ENCODE peak calls at places on chromosomes 6 and 20, in four cellular contexts. Q is cardiac muscle cell; L is lung; O is CD8-positive, alpha-beta T cell. H is an unnamed sample.

GRCh38 chr6:52117352-52117751 is 29.9 kb upstream of the PKHD1 start:
- DNase-seq in L (no peak), O (no peak), Q (no peak), H (no peak)

GRCh38 chr20:4101271-4101670 is 85.9 kb upstream of the RNF24 start:
- DNase-seq in O (no peak), L (no peak), Q (no peak), H (no peak)

GRCh38 chr6:112979830-112980229 is 632.7 kb downstream of the RFPL4B start:
- DNase-seq in Q (no peak), L (no peak), O (no peak), H (no peak)

GRCh38 chr6:122641818-122642217 is 31.6 kb downstream of the PKIB start:
- DNase-seq in O (no peak), Q (no peak), L (no peak), H (no peak)

GRCh38 chr6:4624726-4625125 is 151.5 kb upstream of the CDYL start:
- DNase-seq in Q (no peak), L (no peak), O (no peak), H (no peak)

GRCh38 chr20:4962257-4962855 is 39.0 kb downstream of the SLC23A2 start:
- DNase-seq in Q (no peak), L (no peak), O (peak; percentile 53), H (no peak)

GRCh38 chr6:147287869-147288271 is 83.7 kb downstream of the STXBP5 start:
- DNase-seq in O (no peak), L (no peak), Q (no peak), H (peak; percentile 48)

GRCh38 chr20:33474963-33475362 is 14.9 kb upstream of the CBFA2T2 start:
- DNase-seq in L (no peak), O (no peak), Q (no peak), H (no peak)

GRCh38 chr20:59828478-59829414 is 104.7 kb downstream of the SYCP2 start:
- DNase-seq in L (no peak), Q (no peak), O (no peak), H (no peak)

GRCh38 chr6:148888853-148889252 is 142.0 kb downstream of the UST start:
- DNase-seq in L (no peak), Q (no peak), O (no peak), H (no peak)

GRCh38 chr6:141932685-141933084 is 200.0 kb upstream of the GJE1 start:
- DNase-seq in O (no peak), L (no peak), Q (no peak), H (no peak)

GRCh38 chr6:30156262-30156599 is 4.8 kb downstream of the TRIM10 start:
- DNase-seq in O (no peak), L (no peak), Q (no peak), H (peak; percentile 18)

GRCh38 chr6:402901-403658 is 11.5 kb downstream of the IRF4 start:
- DNase-seq in L (no peak), Q (no peak), O (no peak), H (no peak)

GRCh38 chr6:167311286-167311685 is 13.6 kb upstream of the TTLL2 start:
- DNase-seq in L (no peak), Q (peak; percentile 15), O (no peak), H (no peak)

GRCh38 chr6:27866370-27867050 is 45.7 kb downstream of the OR2B2 start:
- DNase-seq in L (no peak), O (peak; percentile 67), Q (peak; percentile 61), H (peak; percentile 73)

GRCh38 chr6:100304575-100304974 is 160.1 kb downstream of the SIM1 start:
- DNase-seq in O (no peak), Q (no peak), L (no peak), H (no peak)

GRCh38 chr6:99344289-99344688 is 5.2 kb downstream of the FAXC start:
- DNase-seq in L (no peak), O (no peak), Q (no peak), H (peak; percentile 81)

GRCh38 chr6:14876778-14877613 is 368.9 kb upstream of the JARID2 start:
- DNase-seq in Q (no peak), L (no peak), O (no peak), H (peak; percentile 69)

GRCh38 chr6:12060780-12061619 is 48.9 kb downstream of the HIVEP1 start:
- DNase-seq in Q (no peak), O (peak; percentile 70), L (peak; percentile 58), H (no peak)

GRCh38 chr20:54995021-54995420 is 519.6 kb downstream of the DOK5 start:
- DNase-seq in Q (no peak), O (no peak), L (no peak), H (no peak)

GRCh38 chr6:158798311-158798710 is 20.9 kb downstream of the EZR start:
- DNase-seq in O (no peak), Q (no peak), L (no peak), H (no peak)

GRCh38 chr20:18750735-18751134 is 62.8 kb upstream of the SCP2D1 start:
- DNase-seq in Q (no peak), L (no peak), O (no peak), H (no peak)

GRCh38 chr6:129475477-129476247 is 234.3 kb downstream of the ARHGAP18 start:
- DNase-seq in L (no peak), Q (peak; percentile 32), O (no peak), H (no peak)

GRCh38 chr6:62652692-62653328 is 366.8 kb upstream of the KHDRBS2 start:
- DNase-seq in O (no peak), L (no peak), Q (peak; percentile 24), H (no peak)
- H3K9me3 ChIP-seq in O (no peaks in the 10 kb centered on the region), L (peaks cover 15% of the 10 kb centered on the region), Q (peaks cover 3% of the 10 kb centered on the region), H (peaks cover 5% of the 10 kb centered on the region)

GRCh38 chr20:23144856-23145255 is 58.7 kb upstream of the CD93 start:
- DNase-seq in L (no peak), Q (no peak), O (no peak), H (no peak)
- H3K4me1 ChIP-seq in L (peaks cover 10% of the 10 kb centered on the region), Q (peaks cover 11% of the 10 kb centered on the region), O (no peaks in the 10 kb centered on the region), H (peaks cover 68% of the 10 kb centered on the region)

GRCh38 chr20:36378686-36379085 is 72.5 kb downstream of the DLGAP4 start:
- DNase-seq in Q (no peak), O (no peak), L (no peak), H (no peak)
- H3K4me3 ChIP-seq in Q (no peak overlapping the region), O (no peak overlapping the region), L (no peak overlapping the region), H (no peak overlapping the region)

GRCh38 chr6:73389854-73390253 is 4.8 kb upstream of the DDX43 start:
- DNase-seq in Q (no peak), O (no peak), L (no peak), H (no peak)
- H3K9me3 ChIP-seq in Q (no peaks in the 10 kb centered on the region), O (no peaks in the 10 kb centered on the region), L (no peaks in the 10 kb centered on the region), H (no peaks in the 10 kb centered on the region)

GRCh38 chr20:32035398-32035852 is 16.6 kb upstream of the HCK start:
- DNase-seq in O (no peak), Q (no peak), L (no peak), H (no peak)
- H3K4me1 ChIP-seq in O (peaks cover 4% of the 10 kb centered on the region), Q (no peaks in the 10 kb centered on the region), L (no peaks in the 10 kb centered on the region), H (peaks cover 5% of the 10 kb centered on the region)